ENCODE peak calls at places on chromosome 4, in six cellular contexts. One of them, this sample, is unnamed.

GRCh38 chr4:118758293-118758692 is 73.1 kb downstream of the METTL14 start:
- DNase-seq in AG09319: no peak
- DNase-seq in pancreas: no peak
- DNase-seq in sciatic nerve: no peak
- DNase-seq in T-helper 9 cell: no peak
- DNase-seq in bronchial epithelial cell: no peak
- DNase-seq in this sample: no peak

GRCh38 chr4:8188743-8189550 is 10.1 kb upstream of the SH3TC1 start:
- DNase-seq in AG09319: no peak
- DNase-seq in sciatic nerve: no peak
- DNase-seq in pancreas: peak; percentile 70
- DNase-seq in T-helper 9 cell: no peak
- DNase-seq in bronchial epithelial cell: peak; percentile 97
- DNase-seq in this sample: no peak

GRCh38 chr4:102794999-102795398 is 32.4 kb downstream of the UBE2D3 start:
- DNase-seq in T-helper 9 cell: no peak
- DNase-seq in pancreas: no peak
- DNase-seq in sciatic nerve: no peak
- DNase-seq in bronchial epithelial cell: no peak
- DNase-seq in AG09319: no peak
- DNase-seq in this sample: no peak

GRCh38 chr4:108427946-108428345 is 192.4 kb upstream of the RPL34 start:
- DNase-seq in pancreas: no peak
- DNase-seq in sciatic nerve: no peak
- DNase-seq in T-helper 9 cell: no peak
- DNase-seq in bronchial epithelial cell: no peak
- DNase-seq in AG09319: no peak
- DNase-seq in this sample: no peak

GRCh38 chr4:3128976-3129375 is 54.5 kb downstream of the HTT start:
- DNase-seq in bronchial epithelial cell: no peak
- DNase-seq in pancreas: no peak
- DNase-seq in T-helper 9 cell: no peak
- DNase-seq in AG09319: no peak
- DNase-seq in sciatic nerve: no peak
- DNase-seq in this sample: no peak

GRCh38 chr4:110681381-110681780 is 58.5 kb upstream of the PITX2 start:
- DNase-seq in bronchial epithelial cell: no peak
- DNase-seq in pancreas: no peak
- DNase-seq in AG09319: no peak
- DNase-seq in sciatic nerve: no peak
- DNase-seq in T-helper 9 cell: no peak
- DNase-seq in this sample: peak; percentile 15

GRCh38 chr4:155405059-155405458 is 28.3 kb upstream of the MAP9 start:
- DNase-seq in bronchial epithelial cell: peak; percentile 1
- DNase-seq in sciatic nerve: no peak
- DNase-seq in AG09319: no peak
- DNase-seq in T-helper 9 cell: no peak
- DNase-seq in pancreas: no peak
- DNase-seq in this sample: no peak

GRCh38 chr4:55933611-55934010 is 15.1 kb upstream of the CEP135 start:
- DNase-seq in pancreas: no peak
- DNase-seq in T-helper 9 cell: no peak
- DNase-seq in sciatic nerve: no peak
- DNase-seq in AG09319: no peak
- DNase-seq in bronchial epithelial cell: no peak
- DNase-seq in this sample: no peak

GRCh38 chr4:112900416-112900815 is 149.0 kb upstream of the ANK2 start:
- DNase-seq in pancreas: no peak
- DNase-seq in AG09319: no peak
- DNase-seq in bronchial epithelial cell: no peak
- DNase-seq in sciatic nerve: no peak
- DNase-seq in T-helper 9 cell: no peak
- DNase-seq in this sample: no peak

GRCh38 chr4:73706811-73707210 is 33.6 kb upstream of the CXCL8 start:
- DNase-seq in AG09319: no peak
- DNase-seq in T-helper 9 cell: no peak
- DNase-seq in sciatic nerve: no peak
- DNase-seq in pancreas: no peak
- DNase-seq in bronchial epithelial cell: no peak
- DNase-seq in this sample: no peak

GRCh38 chr4:85556293-85556692 is 81.3 kb downstream of the ARHGAP24 start:
- DNase-seq in pancreas: no peak
- DNase-seq in sciatic nerve: no peak
- DNase-seq in bronchial epithelial cell: no peak
- DNase-seq in T-helper 9 cell: no peak
- DNase-seq in AG09319: no peak
- DNase-seq in this sample: no peak

GRCh38 chr4:6275898-6276563 is 6.4 kb downstream of the WFS1 start:
- DNase-seq in T-helper 9 cell: no peak
- DNase-seq in AG09319: no peak
- DNase-seq in bronchial epithelial cell: no peak
- DNase-seq in pancreas: no peak
- DNase-seq in sciatic nerve: no peak
- DNase-seq in this sample: no peak

GRCh38 chr4:70463335-70463734 is 8.7 kb upstream of the MUC7 start:
- DNase-seq in T-helper 9 cell: no peak
- DNase-seq in AG09319: no peak
- DNase-seq in pancreas: no peak
- DNase-seq in sciatic nerve: no peak
- DNase-seq in bronchial epithelial cell: no peak
- DNase-seq in this sample: no peak

GRCh38 chr4:3235030-3235345 is 14.0 kb upstream of the MSANTD1 start:
- DNase-seq in bronchial epithelial cell: no peak
- DNase-seq in sciatic nerve: no peak
- DNase-seq in pancreas: no peak
- DNase-seq in AG09319: no peak
- DNase-seq in T-helper 9 cell: no peak
- DNase-seq in this sample: no peak

GRCh38 chr4:40613456-40613855 is 16.2 kb downstream of the RBM47 start:
- DNase-seq in AG09319: no peak
- DNase-seq in sciatic nerve: no peak
- DNase-seq in bronchial epithelial cell: no peak
- DNase-seq in T-helper 9 cell: no peak
- DNase-seq in pancreas: no peak
- DNase-seq in this sample: no peak

This sample was measured in HuH-7.5.